ENCODE peak calls at places on chromosome 7, in six cellular contexts. One of them, this sample, is unnamed.

GRCh38 chr7:63521-64021 is 128.8 kb upstream of the FAM20C start:
- DNase-seq in neural progenitor cell: no peak
- DNase-seq in left ventricle myocardium inferior: peak; percentile 37
- DNase-seq in lung: no peak
- DNase-seq in adrenal gland: no peak
- DNase-seq in OCI-LY7: no peak
- DNase-seq in this sample: no peak

GRCh38 chr7:98555403-98555802 is 61.7 kb upstream of the NPTX2 start:
- DNase-seq in lung: no peak
- DNase-seq in adrenal gland: no peak
- DNase-seq in left ventricle myocardium inferior: no peak
- DNase-seq in neural progenitor cell: no peak
- DNase-seq in OCI-LY7: no peak
- DNase-seq in this sample: no peak

GRCh38 chr7:67786021-67786420 is 789.4 kb downstream of the TYW1 start:
- DNase-seq in OCI-LY7: no peak
- DNase-seq in left ventricle myocardium inferior: no peak
- DNase-seq in adrenal gland: no peak
- DNase-seq in neural progenitor cell: no peak
- DNase-seq in lung: no peak
- DNase-seq in this sample: no peak

GRCh38 chr7:26813426-26813825 is 51.0 kb downstream of the SKAP2 start:
- DNase-seq in lung: no peak
- DNase-seq in neural progenitor cell: no peak
- DNase-seq in left ventricle myocardium inferior: no peak
- DNase-seq in adrenal gland: peak; percentile 18
- DNase-seq in OCI-LY7: no peak
- DNase-seq in this sample: no peak

GRCh38 chr7:22934473-22935065 is 79.4 kb downstream of the HYCC1 start:
- DNase-seq in lung: no peak
- DNase-seq in adrenal gland: no peak
- DNase-seq in OCI-LY7: no peak
- DNase-seq in left ventricle myocardium inferior: no peak
- DNase-seq in neural progenitor cell: no peak
- DNase-seq in this sample: no peak

GRCh38 chr7:41326616-41327015 is 376.3 kb downstream of the INHBA start:
- DNase-seq in left ventricle myocardium inferior: no peak
- DNase-seq in adrenal gland: no peak
- DNase-seq in lung: no peak
- DNase-seq in neural progenitor cell: no peak
- DNase-seq in OCI-LY7: no peak
- DNase-seq in this sample: no peak

GRCh38 chr7:29479606-29480200 is 83.9 kb upstream of the PRR15 start:
- DNase-seq in lung: peak; percentile 38
- DNase-seq in left ventricle myocardium inferior: no peak
- DNase-seq in adrenal gland: no peak
- DNase-seq in neural progenitor cell: peak; percentile 67
- DNase-seq in OCI-LY7: no peak
- DNase-seq in this sample: peak; percentile 36

GRCh38 chr7:98372993-98373392 is 27.9 kb downstream of the BAIAP2L1 start:
- DNase-seq in left ventricle myocardium inferior: no peak
- DNase-seq in neural progenitor cell: no peak
- DNase-seq in adrenal gland: peak; percentile 64
- DNase-seq in OCI-LY7: no peak
- DNase-seq in lung: no peak
- DNase-seq in this sample: no peak

GRCh38 chr7:94529516-94529915 is 19.9 kb downstream of the CASD1 start:
- DNase-seq in neural progenitor cell: peak; percentile 28
- DNase-seq in left ventricle myocardium inferior: no peak
- DNase-seq in adrenal gland: no peak
- DNase-seq in lung: no peak
- DNase-seq in OCI-LY7: no peak
- DNase-seq in this sample: no peak

GRCh38 chr7:44674381-44674780 is 68.0 kb downstream of the OGDH start:
- DNase-seq in OCI-LY7: no peak
- DNase-seq in lung: no peak
- DNase-seq in left ventricle myocardium inferior: no peak
- DNase-seq in adrenal gland: no peak
- DNase-seq in neural progenitor cell: no peak
- DNase-seq in this sample: no peak

GRCh38 chr7:130988443-130988842 is 254.4 kb upstream of the KLF14 start:
- DNase-seq in neural progenitor cell: peak; percentile 61
- DNase-seq in left ventricle myocardium inferior: no peak
- DNase-seq in adrenal gland: no peak
- DNase-seq in OCI-LY7: no peak
- DNase-seq in lung: no peak
- DNase-seq in this sample: no peak
- H3K4me1 ChIP-seq in neural progenitor cell: no peaks in the 10 kb centered on the region
- H3K4me1 ChIP-seq in left ventricle myocardium inferior: peaks cover 96% of the 10 kb centered on the region
- H3K4me1 ChIP-seq in adrenal gland: peaks cover 82% of the 10 kb centered on the region
- H3K4me1 ChIP-seq in OCI-LY7: no peaks in the 10 kb centered on the region
- H3K4me1 ChIP-seq in lung: peaks cover 22% of the 10 kb centered on the region
- H3K4me1 ChIP-seq in this sample: peaks cover 5% of the 10 kb centered on the region

GRCh38 chr7:100215895-100216294 is 3.9 kb upstream of the PVRIG start:
- DNase-seq in adrenal gland: no peak
- DNase-seq in OCI-LY7: no peak
- DNase-seq in lung: no peak
- DNase-seq in neural progenitor cell: no peak
- DNase-seq in left ventricle myocardium inferior: peak; percentile 50
- DNase-seq in this sample: peak; percentile 76
- H3K4me1 ChIP-seq in adrenal gland: peaks cover 4% of the 10 kb centered on the region
- H3K4me1 ChIP-seq in OCI-LY7: peaks cover 81% of the 10 kb centered on the region
- H3K4me1 ChIP-seq in lung: no peaks in the 10 kb centered on the region
- H3K4me1 ChIP-seq in neural progenitor cell: peaks cover 6% of the 10 kb centered on the region
- H3K4me1 ChIP-seq in left ventricle myocardium inferior: peaks cover 10% of the 10 kb centered on the region
- H3K4me1 ChIP-seq in this sample: no peaks in the 10 kb centered on the region

GRCh38 chr7:101862280-101863220 is 45.1 kb downstream of the CUX1 start:
- DNase-seq in neural progenitor cell: peak; percentile 51
- DNase-seq in OCI-LY7: peak; percentile 59
- DNase-seq in left ventricle myocardium inferior: peak; percentile 43
- DNase-seq in adrenal gland: no peak
- DNase-seq in lung: no peak
- DNase-seq in this sample: no peak

GRCh38 chr7:101859411-101860106 is 42.1 kb downstream of the CUX1 start:
- DNase-seq in neural progenitor cell: no peak
- DNase-seq in left ventricle myocardium inferior: no peak
- DNase-seq in lung: no peak
- DNase-seq in OCI-LY7: peak; percentile 17
- DNase-seq in adrenal gland: no peak
- DNase-seq in this sample: no peak

GRCh38 chr7:101858437-101859385 is 41.3 kb downstream of the CUX1 start:
- DNase-seq in lung: no peak
- DNase-seq in neural progenitor cell: no peak
- DNase-seq in OCI-LY7: peak; percentile 70
- DNase-seq in left ventricle myocardium inferior: no peak
- DNase-seq in adrenal gland: no peak
- DNase-seq in this sample: no peak

GRCh38 chr7:101861223-101861775 is 43.9 kb downstream of the CUX1 start:
- DNase-seq in left ventricle myocardium inferior: no peak
- DNase-seq in adrenal gland: no peak
- DNase-seq in lung: no peak
- DNase-seq in OCI-LY7: peak; percentile 97
- DNase-seq in neural progenitor cell: no peak
- DNase-seq in this sample: no peak

GRCh38 chr7:101860316-101861222 is 43.1 kb downstream of the CUX1 start:
- DNase-seq in left ventricle myocardium inferior: no peak
- DNase-seq in lung: no peak
- DNase-seq in OCI-LY7: peak; percentile 77
- DNase-seq in adrenal gland: no peak
- DNase-seq in neural progenitor cell: no peak
- DNase-seq in this sample: no peak
- H3K4me1 ChIP-seq in left ventricle myocardium inferior: peaks cover 91% of the 10 kb centered on the region
- H3K4me1 ChIP-seq in lung: peaks cover 16% of the 10 kb centered on the region
- H3K4me1 ChIP-seq in OCI-LY7: peaks cover 100% of the 10 kb centered on the region
- H3K4me1 ChIP-seq in adrenal gland: peaks cover 42% of the 10 kb centered on the region
- H3K4me1 ChIP-seq in neural progenitor cell: peaks cover 23% of the 10 kb centered on the region
- H3K4me1 ChIP-seq in this sample: no peaks in the 10 kb centered on the region

GRCh38 chr7:74289660-74290589 is 718 bp downstream of the CLIP2 start:
- DNase-seq in lung: no peak
- DNase-seq in left ventricle myocardium inferior: peak; percentile 33
- DNase-seq in adrenal gland: no peak
- DNase-seq in neural progenitor cell: peak; percentile 40
- DNase-seq in OCI-LY7: no peak
- DNase-seq in this sample: peak; percentile 51

GRCh38 chr7:74291535-74291934 is 2.3 kb downstream of the CLIP2 start:
- DNase-seq in OCI-LY7: no peak
- DNase-seq in neural progenitor cell: no peak
- DNase-seq in adrenal gland: no peak
- DNase-seq in lung: no peak
- DNase-seq in left ventricle myocardium inferior: no peak
- DNase-seq in this sample: no peak

GRCh38 chr7:74290590-74290950 is 1.4 kb downstream of the CLIP2 start:
- DNase-seq in OCI-LY7: no peak
- DNase-seq in neural progenitor cell: no peak
- DNase-seq in adrenal gland: no peak
- DNase-seq in left ventricle myocardium inferior: no peak
- DNase-seq in lung: no peak
- DNase-seq in this sample: no peak

GRCh38 chr7:74289018-74289659 is at the start of gene CLIP2:
- DNase-seq in OCI-LY7: peak; percentile 83
- DNase-seq in left ventricle myocardium inferior: peak; percentile 85
- DNase-seq in lung: peak; percentile 77
- DNase-seq in adrenal gland: peak; percentile 75
- DNase-seq in neural progenitor cell: peak; percentile 95
- DNase-seq in this sample: peak; percentile 85

DNA sequence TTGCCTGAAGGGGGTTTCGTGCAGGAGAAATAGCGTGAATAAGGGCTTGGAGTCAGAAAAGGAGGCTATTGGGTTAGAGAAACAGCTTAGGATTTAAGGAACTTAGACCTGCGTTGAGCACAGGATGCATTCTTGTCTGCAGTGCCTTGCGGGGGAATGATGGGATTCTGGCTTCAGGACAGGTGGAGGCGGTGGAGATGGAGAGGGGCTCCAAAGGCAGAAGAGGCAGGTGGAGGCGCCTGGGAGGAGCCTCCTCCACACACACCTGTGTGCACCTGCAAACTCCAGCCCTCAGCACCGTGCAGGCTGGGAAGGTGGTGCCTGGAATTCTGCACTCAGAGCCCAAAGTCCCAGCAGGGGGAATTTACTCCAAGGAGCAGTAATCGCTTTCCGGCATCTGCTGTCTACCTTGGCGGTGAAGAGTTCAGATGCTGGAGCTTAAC is 1.8 kb downstream of the CLIP2 start:
- DNase-seq in left ventricle myocardium inferior: no peak
- DNase-seq in lung: no peak
- DNase-seq in neural progenitor cell: no peak
- DNase-seq in adrenal gland: no peak
- DNase-seq in OCI-LY7: no peak
- DNase-seq in this sample: no peak
- H3K4me1 ChIP-seq in left ventricle myocardium inferior: peaks cover 64% of the 10 kb centered on the region
- H3K4me1 ChIP-seq in lung: peaks cover 14% of the 10 kb centered on the region
- H3K4me1 ChIP-seq in neural progenitor cell: peaks cover 13% of the 10 kb centered on the region
- H3K4me1 ChIP-seq in adrenal gland: peaks cover 42% of the 10 kb centered on the region
- H3K4me1 ChIP-seq in OCI-LY7: peaks cover 29% of the 10 kb centered on the region
- H3K4me1 ChIP-seq in this sample: peaks cover 3% of the 10 kb centered on the region

GRCh38 chr7:7693881-7694280 is 24.5 kb downstream of the RPA3 start:
- DNase-seq in left ventricle myocardium inferior: no peak
- DNase-seq in lung: no peak
- DNase-seq in OCI-LY7: no peak
- DNase-seq in adrenal gland: no peak
- DNase-seq in neural progenitor cell: no peak
- DNase-seq in this sample: no peak
- H3K4me1 ChIP-seq in left ventricle myocardium inferior: peaks cover 55% of the 10 kb centered on the region
- H3K4me1 ChIP-seq in lung: peaks cover 3% of the 10 kb centered on the region
- H3K4me1 ChIP-seq in OCI-LY7: no peaks in the 10 kb centered on the region
- H3K4me1 ChIP-seq in adrenal gland: peaks cover 36% of the 10 kb centered on the region
- H3K4me1 ChIP-seq in neural progenitor cell: no peaks in the 10 kb centered on the region
- H3K4me1 ChIP-seq in this sample: peaks cover 13% of the 10 kb centered on the region

DNA sequence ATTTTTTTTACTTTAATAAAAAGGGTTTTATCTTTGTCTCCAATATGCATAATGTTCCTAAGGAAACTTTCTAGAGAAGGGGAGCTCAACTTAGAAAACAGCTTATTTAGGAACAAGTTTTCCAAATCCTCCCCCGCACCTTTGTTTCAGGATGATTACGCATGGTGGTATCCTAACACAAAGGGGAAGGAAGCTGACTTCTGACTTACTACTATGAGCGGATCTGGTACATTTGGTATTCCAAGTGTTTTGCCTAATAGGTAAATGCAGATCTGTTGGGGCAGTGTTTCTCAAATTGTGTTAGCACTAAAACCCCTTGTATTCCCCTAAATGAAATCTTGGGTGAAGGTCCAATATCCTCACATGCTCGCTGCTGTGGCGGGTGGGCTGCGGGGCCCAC is 229.3 kb upstream of the KLF14 start:
- DNase-seq in neural progenitor cell: no peak
- DNase-seq in OCI-LY7: no peak
- DNase-seq in left ventricle myocardium inferior: no peak
- DNase-seq in lung: no peak
- DNase-seq in adrenal gland: no peak
- DNase-seq in this sample: no peak
- H3K4me1 ChIP-seq in neural progenitor cell: no peaks in the 10 kb centered on the region
- H3K4me1 ChIP-seq in OCI-LY7: peaks cover 40% of the 10 kb centered on the region
- H3K4me1 ChIP-seq in left ventricle myocardium inferior: peaks cover 71% of the 10 kb centered on the region
- H3K4me1 ChIP-seq in lung: peaks cover 1% of the 10 kb centered on the region
- H3K4me1 ChIP-seq in adrenal gland: peaks cover 37% of the 10 kb centered on the region
- H3K4me1 ChIP-seq in this sample: peaks cover 4% of the 10 kb centered on the region

DNA sequence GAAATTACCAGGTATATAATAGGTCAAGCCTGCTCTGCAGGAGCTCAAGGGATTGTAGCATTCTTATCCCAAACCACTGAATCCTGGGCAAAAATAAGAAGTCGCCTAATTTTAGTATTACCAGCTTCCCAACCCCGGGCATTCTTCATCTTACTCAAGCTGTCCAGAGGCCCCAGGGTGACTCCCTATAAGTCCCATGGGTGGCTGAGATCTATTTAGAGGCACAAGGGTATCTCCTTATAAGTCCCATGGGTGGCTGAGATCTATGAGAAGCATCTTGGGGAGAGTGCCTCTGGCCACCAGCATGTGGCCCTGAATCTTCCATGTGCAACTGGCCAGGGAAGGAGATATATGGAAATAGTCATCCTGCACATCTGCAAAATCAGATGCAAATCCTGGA is 38.9 kb downstream of the PRSS2 start:
- DNase-seq in adrenal gland: no peak
- DNase-seq in left ventricle myocardium inferior: no peak
- DNase-seq in OCI-LY7: peak; percentile 62
- DNase-seq in neural progenitor cell: no peak
- DNase-seq in lung: no peak
- DNase-seq in this sample: no peak
- H3K4me1 ChIP-seq in adrenal gland: no peaks in the 10 kb centered on the region
- H3K4me1 ChIP-seq in left ventricle myocardium inferior: no peaks in the 10 kb centered on the region
- H3K4me1 ChIP-seq in OCI-LY7: peaks cover 90% of the 10 kb centered on the region
- H3K4me1 ChIP-seq in neural progenitor cell: no peaks in the 10 kb centered on the region
- H3K4me1 ChIP-seq in lung: no peaks in the 10 kb centered on the region
- H3K4me1 ChIP-seq in this sample: no peaks in the 10 kb centered on the region

GRCh38 chr7:1946025-1946424 is 275.9 kb downstream of the ELFN1 start:
- DNase-seq in left ventricle myocardium inferior: peak; percentile 6
- DNase-seq in adrenal gland: no peak
- DNase-seq in OCI-LY7: no peak
- DNase-seq in lung: no peak
- DNase-seq in neural progenitor cell: no peak
- DNase-seq in this sample: no peak

GRCh38 chr7:1948887-1949680 is 279.0 kb downstream of the ELFN1 start:
- DNase-seq in adrenal gland: no peak
- DNase-seq in lung: no peak
- DNase-seq in OCI-LY7: no peak
- DNase-seq in left ventricle myocardium inferior: peak; percentile 12
- DNase-seq in neural progenitor cell: no peak
- DNase-seq in this sample: no peak

GRCh38 chr7:1948377-1948796 is 278.3 kb downstream of the ELFN1 start:
- DNase-seq in lung: no peak
- DNase-seq in adrenal gland: no peak
- DNase-seq in OCI-LY7: no peak
- DNase-seq in left ventricle myocardium inferior: peak; percentile 13
- DNase-seq in neural progenitor cell: no peak
- DNase-seq in this sample: no peak

GRCh38 chr7:1946461-1947450 is 276.7 kb downstream of the ELFN1 start:
- DNase-seq in neural progenitor cell: no peak
- DNase-seq in left ventricle myocardium inferior: peak; percentile 7
- DNase-seq in OCI-LY7: no peak
- DNase-seq in adrenal gland: no peak
- DNase-seq in lung: no peak
- DNase-seq in this sample: no peak

GRCh38 chr7:1947586-1948217 is 277.6 kb downstream of the ELFN1 start:
- DNase-seq in neural progenitor cell: no peak
- DNase-seq in OCI-LY7: no peak
- DNase-seq in left ventricle myocardium inferior: peak; percentile 9
- DNase-seq in adrenal gland: no peak
- DNase-seq in lung: no peak
- DNase-seq in this sample: no peak
- H3K4me1 ChIP-seq in neural progenitor cell: peaks cover 10% of the 10 kb centered on the region
- H3K4me1 ChIP-seq in OCI-LY7: no peaks in the 10 kb centered on the region
- H3K4me1 ChIP-seq in left ventricle myocardium inferior: peaks cover 17% of the 10 kb centered on the region
- H3K4me1 ChIP-seq in adrenal gland: no peaks in the 10 kb centered on the region
- H3K4me1 ChIP-seq in lung: peaks cover 10% of the 10 kb centered on the region
- H3K4me1 ChIP-seq in this sample: no peaks in the 10 kb centered on the region

This sample was measured in uterus.